ENCODE peak calls at places on chromosomes 7 and 10, in four cellular contexts. One of them, this sample, is unnamed.

GRCh38 chr10:124648738-124649137 is 95.4 kb downstream of the FAM53B start:
- DNase-seq in HepG2: no peak
- DNase-seq in K562: peak
- DNase-seq in GM12878: peak
- DNase-seq in this sample: peak

GRCh38 chr7:103540338-103540737 is 94.3 kb upstream of the SLC26A5 start:
- DNase-seq in HepG2: no peak
- DNase-seq in K562: no peak
- DNase-seq in GM12878: no peak
- DNase-seq in this sample: no peak

GRCh38 chr10:11110499-11110898 is 92.8 kb downstream of the CELF2 start:
- DNase-seq in HepG2: no peak
- DNase-seq in K562: no peak
- DNase-seq in GM12878: no peak
- DNase-seq in this sample: no peak

GRCh38 chr10:87659571-87660483 is at the start of gene PAPSS2:
- DNase-seq in HepG2: no peak
- DNase-seq in K562: no peak
- DNase-seq in GM12878: no peak
- DNase-seq in this sample: peak

GRCh38 chr10:125538947-125539649 is 143.9 kb downstream of the TEX36 start:
- DNase-seq in HepG2: no peak
- DNase-seq in K562: no peak
- DNase-seq in GM12878: no peak
- DNase-seq in this sample: peak

GRCh38 chr10:110860576-110861241 is 11.0 kb upstream of the PDCD4 start:
- DNase-seq in HepG2: peak
- DNase-seq in K562: no peak
- DNase-seq in GM12878: peak
- DNase-seq in this sample: no peak

GRCh38 chr10:117138838-117139580 is 939 bp upstream of the VAX1 start:
- DNase-seq in HepG2: no peak
- DNase-seq in K562: no peak
- DNase-seq in GM12878: no peak
- DNase-seq in this sample: peak

GRCh38 chr10:84820121-84820520 is 491.7 kb downstream of the CCSER2 start:
- DNase-seq in HepG2: peak
- DNase-seq in K562: peak
- DNase-seq in GM12878: no peak
- DNase-seq in this sample: no peak

DNA sequence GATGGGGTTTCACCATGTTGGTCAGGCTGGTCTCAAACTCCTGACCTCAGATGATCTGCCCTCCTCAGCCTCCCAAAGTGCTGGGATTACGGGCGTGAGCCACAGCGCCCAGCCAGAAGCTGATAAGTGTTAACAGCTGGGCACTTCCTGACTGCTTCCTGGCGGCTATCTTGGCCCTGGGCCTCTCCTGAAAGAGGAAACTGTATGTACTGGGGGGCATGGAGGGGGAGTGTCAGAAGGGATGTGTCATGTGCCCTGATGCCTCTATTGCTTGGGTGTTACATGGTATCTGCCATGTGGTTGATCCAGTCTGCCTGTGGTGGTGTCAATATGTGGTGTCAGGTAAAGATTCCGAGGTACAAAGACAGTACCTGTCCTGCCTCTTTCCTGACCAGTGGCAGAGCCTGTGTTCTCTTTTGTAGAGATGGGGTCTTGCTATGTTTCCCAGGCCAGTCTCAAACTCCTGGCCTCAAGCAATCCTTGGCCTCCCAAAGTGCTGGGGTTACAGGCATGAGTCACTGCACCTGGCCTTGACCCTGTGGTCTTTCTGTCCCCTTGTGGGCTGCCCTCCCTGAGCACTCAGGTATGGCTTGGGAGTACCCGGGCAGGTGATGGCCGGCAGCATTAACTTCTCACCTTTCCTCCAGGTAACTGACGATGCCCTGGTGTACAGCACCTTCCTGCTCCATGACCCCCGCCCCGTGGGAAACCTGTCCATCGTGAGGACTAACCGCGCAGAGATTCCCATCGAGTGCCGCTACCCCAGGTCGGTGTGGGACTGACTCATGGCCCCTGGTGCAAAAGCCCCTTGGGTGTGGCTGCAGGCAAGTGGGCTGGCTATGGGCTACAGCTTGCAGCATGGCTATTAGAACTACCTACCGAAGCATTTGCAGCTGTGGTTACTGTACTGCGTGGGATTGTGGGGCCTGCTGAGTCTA is 4.4 kb downstream of the ZP3 start:
- DNase-seq in HepG2: no peak
- DNase-seq in K562: peak
- DNase-seq in GM12878: no peak
- DNase-seq in this sample: no peak
- TF ChIP-seq MXI1 in HepG2: no peak
- TF ChIP-seq MXI1 in K562: no peak
- TF ChIP-seq MXI1 in GM12878: no peak
- TF ChIP-seq MXI1 in this sample: no peak

DNA sequence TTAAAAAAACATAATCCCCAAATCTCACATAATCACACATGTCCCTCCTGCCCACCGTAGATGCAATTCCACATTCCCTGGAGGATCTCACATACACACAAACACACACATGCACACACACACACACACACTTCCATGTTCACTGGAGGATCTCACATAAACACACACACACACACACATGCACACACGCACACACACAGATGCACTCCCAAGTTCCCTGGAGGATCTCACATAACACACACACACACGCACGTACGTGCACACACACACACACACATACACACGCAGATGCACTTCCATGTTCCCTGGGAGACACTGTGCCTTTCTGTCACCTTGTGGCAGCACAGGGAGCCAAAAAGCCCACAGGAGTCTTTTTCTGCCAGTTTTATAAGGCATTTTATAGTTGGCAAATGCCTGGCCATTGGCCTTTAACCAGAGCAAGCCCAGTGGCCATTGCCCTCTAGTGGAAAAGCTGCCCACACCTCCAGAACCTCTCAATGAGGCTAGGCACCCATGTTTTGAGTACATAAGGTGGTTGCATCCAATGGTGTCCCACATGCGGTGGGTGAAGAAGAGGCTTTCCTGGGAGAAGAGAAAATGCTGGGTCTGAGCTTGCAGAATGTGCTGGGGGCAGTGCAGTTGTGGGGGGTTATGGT is 115.4 kb upstream of the ACBD5 start:
- DNase-seq in HepG2: no peak
- DNase-seq in K562: no peak
- DNase-seq in GM12878: no peak
- DNase-seq in this sample: no peak
- TF ChIP-seq SIN3A in HepG2: no peak
- TF ChIP-seq SIN3A in K562: no peak
- TF ChIP-seq SIN3A in GM12878: no peak
- TF ChIP-seq SIN3A in this sample: no peak

DNA sequence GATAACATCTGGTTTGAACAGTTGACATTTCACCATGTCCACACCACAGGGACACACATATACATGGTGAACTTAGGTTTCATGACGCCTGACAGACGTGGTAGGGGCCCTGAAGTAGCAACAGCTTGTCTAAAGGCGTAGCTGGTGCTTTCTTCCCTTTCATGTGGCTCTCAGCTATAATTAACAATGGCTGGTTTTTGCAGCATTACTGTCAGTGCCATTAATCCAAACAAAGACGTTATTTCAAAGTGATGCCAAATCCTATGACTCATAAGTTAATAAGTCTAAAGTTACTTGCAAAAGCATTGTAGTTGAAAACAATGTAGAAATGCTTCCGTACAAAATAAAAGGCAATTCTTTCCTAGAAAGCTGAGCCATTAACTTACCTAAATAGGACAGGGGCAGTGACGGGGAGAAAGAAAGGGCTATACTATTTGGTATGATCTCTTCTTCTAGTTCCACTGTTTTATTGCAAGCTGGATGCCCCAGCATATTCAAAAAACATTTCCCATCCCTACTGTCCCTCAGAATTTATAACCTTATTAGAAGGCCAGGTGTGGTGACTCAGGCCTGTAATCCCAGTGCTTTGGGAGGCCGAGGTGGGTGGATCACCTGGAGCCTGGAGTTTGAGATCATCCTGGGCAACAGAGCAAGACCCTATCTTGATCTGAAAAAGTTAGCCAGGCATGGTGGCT is 105.4 kb downstream of the ODAD2 start:
- DNase-seq in HepG2: no peak
- DNase-seq in K562: no peak
- DNase-seq in GM12878: no peak
- DNase-seq in this sample: no peak
- TF ChIP-seq USF2 in HepG2: no peak
- TF ChIP-seq USF2 in K562: no peak
- TF ChIP-seq USF2 in GM12878: no peak
- TF ChIP-seq USF2 in this sample: no peak

DNA sequence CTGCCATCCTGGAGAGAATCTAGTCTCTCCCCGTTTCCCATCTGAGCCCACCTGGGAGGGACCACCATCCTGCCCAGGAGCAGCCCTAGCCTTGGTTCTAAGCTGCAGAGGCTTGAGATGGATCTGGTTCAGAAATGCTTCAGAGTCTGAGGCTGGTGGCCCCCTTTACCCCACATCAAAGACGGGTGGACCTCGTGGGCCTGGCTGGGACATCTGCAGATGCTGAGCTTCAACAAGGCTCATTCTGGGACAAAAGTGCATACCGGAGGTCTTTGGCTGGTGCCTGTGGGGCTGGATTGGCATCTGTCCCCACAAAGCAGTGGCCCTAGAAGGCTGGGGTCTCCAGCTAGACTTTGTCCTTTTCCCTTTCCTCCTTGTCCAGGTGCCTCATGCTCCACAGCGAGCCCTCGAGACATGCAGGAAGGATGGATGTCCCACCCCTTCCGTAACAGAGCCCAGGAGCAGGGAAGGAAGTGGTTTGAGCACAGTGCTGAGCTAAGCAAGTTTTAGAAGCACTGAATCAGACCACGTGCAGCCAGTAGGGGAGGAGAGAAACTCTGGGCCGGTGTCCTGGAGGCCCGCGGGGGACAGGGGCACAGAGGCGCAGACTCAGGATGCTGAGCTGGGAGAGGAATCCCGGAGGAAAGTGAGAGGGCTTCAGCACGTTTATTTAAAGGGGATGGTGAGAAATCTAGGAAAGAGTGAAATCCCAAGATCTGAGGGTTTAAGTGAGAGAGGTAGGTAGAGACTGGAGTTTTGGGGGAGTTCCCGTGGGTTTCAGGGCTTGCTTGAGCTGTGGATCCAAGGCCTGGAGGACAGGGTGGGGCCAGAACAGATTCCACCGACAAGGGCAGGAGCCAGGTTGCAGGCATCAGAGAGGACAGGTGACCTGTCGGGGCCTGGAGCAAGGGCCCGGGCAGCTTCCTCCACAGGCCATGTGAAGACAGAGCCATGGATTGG is 4.6 kb upstream of the IRF5 start:
- DNase-seq in HepG2: no peak
- DNase-seq in K562: no peak
- DNase-seq in GM12878: peak
- DNase-seq in this sample: no peak
- TF ChIP-seq MXI1 in HepG2: no peak
- TF ChIP-seq MXI1 in K562: no peak
- TF ChIP-seq MXI1 in GM12878: peak
- TF ChIP-seq MXI1 in this sample: no peak

GRCh38 chr10:35739998-35740397 is 97.9 kb upstream of the FZD8 start:
- DNase-seq in HepG2: no peak
- DNase-seq in K562: no peak
- DNase-seq in GM12878: no peak
- DNase-seq in this sample: no peak

GRCh38 chr10:35731828-35732227 is 89.7 kb upstream of the FZD8 start:
- DNase-seq in HepG2: no peak
- DNase-seq in K562: no peak
- DNase-seq in GM12878: no peak
- DNase-seq in this sample: no peak

DNA sequence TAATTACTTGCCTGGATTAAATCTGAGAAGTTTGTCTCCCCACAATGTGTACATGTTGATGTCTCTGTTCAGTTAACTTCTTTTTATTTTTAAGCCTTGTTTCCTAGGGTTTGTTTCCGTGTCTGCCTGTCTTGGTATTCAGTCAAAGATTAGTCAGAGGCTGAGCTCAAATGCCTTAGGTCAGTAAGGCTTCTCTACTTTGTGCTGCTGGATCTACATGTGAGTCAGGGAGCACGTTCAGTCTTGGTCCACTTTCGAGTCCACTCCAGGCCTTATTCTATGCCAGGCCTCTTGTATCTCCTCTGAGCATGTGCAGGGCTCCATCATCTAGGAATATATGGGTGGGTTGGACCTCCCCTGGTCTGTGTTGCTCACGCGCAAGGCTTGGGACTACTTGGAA is 93.3 kb upstream of the FZD8 start:
- DNase-seq in HepG2: no peak
- DNase-seq in K562: no peak
- DNase-seq in GM12878: no peak
- DNase-seq in this sample: no peak
- TF ChIP-seq SIN3A in HepG2: no peak
- TF ChIP-seq SIN3A in K562: no peak
- TF ChIP-seq SIN3A in GM12878: no peak
- TF ChIP-seq SIN3A in this sample: no peak

GRCh38 chr7:106050743-106051110 is 61.4 kb downstream of the SYPL1 start:
- DNase-seq in HepG2: no peak
- DNase-seq in K562: no peak
- DNase-seq in GM12878: no peak
- DNase-seq in this sample: no peak
- TF ChIP-seq USF2 in HepG2: no peak
- TF ChIP-seq USF2 in K562: no peak
- TF ChIP-seq USF2 in GM12878: no peak
- TF ChIP-seq USF2 in this sample: no peak

GRCh38 chr7:74388880-74389415 is 64.8 kb upstream of the GTF2IRD1 start:
- DNase-seq in HepG2: no peak
- DNase-seq in K562: no peak
- DNase-seq in GM12878: no peak
- DNase-seq in this sample: peak

GRCh38 chr7:74387606-74388005 is 66.1 kb upstream of the GTF2IRD1 start:
- DNase-seq in HepG2: no peak
- DNase-seq in K562: no peak
- DNase-seq in GM12878: no peak
- DNase-seq in this sample: no peak
- TF ChIP-seq MXI1 in HepG2: no peak
- TF ChIP-seq MXI1 in K562: no peak
- TF ChIP-seq MXI1 in GM12878: no peak
- TF ChIP-seq MXI1 in this sample: no peak